ENCODE peak calls at places on chromosomes 7 and 10, in nine cellular contexts. V, M, C, J, L, Q, E, F and K are unnamed samples.

GRCh38 chr10:126500866-126501265 is 112.6 kb upstream of the ADAM12 start:
- DNase-seq in J (no peak), C (peak; percentile 80), F (no peak), V (no peak), Q (no peak), M (no peak), L (peak; percentile 9), E (no peak), K (no peak)

GRCh38 chr10:24208661-24209420 is at the start of gene KIAA1217:
- DNase-seq in J (peak; percentile 73), Q (peak; percentile 44), M (peak; percentile 40), F (peak; percentile 46), L (peak; percentile 48), V (peak; percentile 85), E (peak; percentile 26), C (peak; percentile 31), K (peak; percentile 39)

GRCh38 chr7:100825760-100826545 is 1.4 kb downstream of the EPHB4 start:
- DNase-seq in E (no peak), C (peak; percentile 63), V (peak; percentile 69), L (no peak), F (no peak), M (no peak), Q (no peak), J (no peak), K (no peak)

GRCh38 chr7:12508554-12508953 is 62.0 kb upstream of the SCIN start:
- DNase-seq in V (no peak), Q (no peak), F (no peak), L (no peak), C (no peak), E (no peak), J (no peak), M (no peak), K (no peak)

GRCh38 chr7:79820387-79820786 is 314.2 kb upstream of the GNAI1 start:
- DNase-seq in E (no peak), C (peak; percentile 67), M (no peak), Q (no peak), V (peak; percentile 43), J (no peak), F (no peak), L (no peak), K (no peak)

GRCh38 chr10:31158000-31158658 is 126.5 kb upstream of the ZNF438 start:
- DNase-seq in C (no peak), F (no peak), E (no peak), L (no peak), M (no peak), Q (no peak), V (no peak), J (no peak), K (no peak)

GRCh38 chr10:115092555-115093285 is 445 bp upstream of the ATRNL1 start:
- DNase-seq in J (no peak), Q (peak; percentile 69), L (peak; percentile 79), F (peak; percentile 29), E (peak; percentile 39), M (peak; percentile 56), C (peak; percentile 12), V (peak; percentile 80), K (peak; percentile 63)

GRCh38 chr10:43781480-43782361 is 133.0 kb upstream of the ZNF32 start:
- DNase-seq in J (no peak), M (peak; percentile 7), V (no peak), E (peak; percentile 21), L (peak; percentile 87), Q (no peak), F (no peak), C (no peak), K (no peak)

GRCh38 chr10:102645741-102646609 is 1.7 kb downstream of the TRIM8 start:
- DNase-seq in L (peak; percentile 85), Q (peak; percentile 47), V (peak; percentile 64), E (peak; percentile 93), C (peak; percentile 97), M (peak; percentile 86), F (peak; percentile 67), J (peak; percentile 96), K (peak; percentile 74)

GRCh38 chr10:102644066-102644645 is at the start of gene TRIM8:
- DNase-seq in L (peak; percentile 66), V (peak; percentile 75), E (peak; percentile 76), J (no peak), M (peak; percentile 80), Q (peak; percentile 54), C (no peak), F (peak; percentile 45), K (peak; percentile 55)

GRCh38 chr10:102644646-102645387 is 538 bp downstream of the TRIM8 start:
- DNase-seq in J (peak; percentile 91), V (peak; percentile 89), L (peak; percentile 92), E (peak; percentile 91), F (peak; percentile 84), C (peak; percentile 72), M (peak; percentile 90), Q (peak; percentile 83), K (peak; percentile 51)

GRCh38 chr10:102646610-102647432 is 2.5 kb downstream of the TRIM8 start:
- DNase-seq in Q (no peak), F (no peak), C (peak; percentile 73), J (no peak), L (no peak), M (peak; percentile 61), V (peak; percentile 29), E (peak; percentile 72), K (no peak)

DNA sequence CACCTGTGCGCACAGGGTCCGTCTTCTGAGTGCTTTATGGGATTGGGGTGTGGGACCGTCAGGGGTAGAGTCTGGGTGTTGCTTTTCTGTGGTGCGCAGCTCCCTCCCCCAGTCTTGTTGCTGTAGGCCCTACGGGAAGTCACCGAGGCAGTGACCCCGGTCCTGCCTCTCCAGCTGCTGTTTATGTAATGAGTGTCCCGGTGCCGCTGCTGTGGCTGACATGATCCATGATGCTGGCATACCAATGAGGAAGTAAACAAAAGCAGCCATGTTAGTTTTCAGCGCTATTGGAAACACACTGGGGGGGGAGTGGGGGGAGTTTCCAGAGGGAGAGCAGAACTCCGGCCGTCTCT is 1.1 kb downstream of the TRIM8 start:
- DNase-seq in M (peak; percentile 74), L (no peak), F (peak; percentile 48), E (peak; percentile 76), C (no peak), J (peak; percentile 92), V (no peak), Q (no peak), K (no peak)
- TF ChIP-seq CTCF in M (no peak), L (no peak), F (no peak), E (no peak), C (no peak), J (no peak), V (no peak), Q (no peak), K (no peak)

GRCh38 chr10:12427276-12427675 is 77.9 kb downstream of the CAMK1D start:
- DNase-seq in C (no peak), E (no peak), L (no peak), M (no peak), V (no peak), Q (no peak), F (no peak), J (no peak), K (no peak)

GRCh38 chr10:12420530-12421117 is 71.3 kb downstream of the CAMK1D start:
- DNase-seq in J (no peak), M (no peak), C (no peak), V (no peak), L (no peak), E (no peak), F (no peak), Q (no peak), K (no peak)

GRCh38 chr10:12419279-12419847 is 70.0 kb downstream of the CAMK1D start:
- DNase-seq in F (peak; percentile 31), C (peak; percentile 95), Q (no peak), V (no peak), J (no peak), M (no peak), L (no peak), E (peak; percentile 26), K (no peak)

GRCh38 chr10:12428447-12429135 is 79.2 kb downstream of the CAMK1D start:
- DNase-seq in M (no peak), C (no peak), J (no peak), L (no peak), E (no peak), Q (no peak), V (no peak), F (no peak), K (no peak)

DNA sequence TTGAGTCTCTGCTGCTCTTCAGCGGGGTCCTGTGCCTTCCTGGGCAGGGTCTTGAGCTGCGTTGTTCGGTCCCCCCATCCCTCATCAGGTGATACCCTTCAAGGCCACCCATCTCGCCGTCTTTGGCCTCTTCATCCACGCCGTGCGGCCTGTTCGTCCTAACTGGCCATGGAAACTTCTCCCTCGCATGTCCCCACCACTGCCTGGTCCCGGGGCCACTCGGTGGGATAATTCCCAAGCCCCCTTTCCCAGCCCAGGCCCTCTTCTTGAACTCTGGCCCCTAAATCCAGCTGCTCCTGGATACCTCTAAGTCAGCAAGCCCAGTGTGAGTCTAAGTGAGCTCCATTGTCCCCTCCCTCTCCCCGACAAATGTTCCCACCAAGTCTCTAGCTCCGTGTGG is 74.5 kb downstream of the CAMK1D start:
- DNase-seq in C (no peak), M (no peak), E (no peak), F (no peak), J (no peak), Q (no peak), L (no peak), V (no peak), K (no peak)
- TF ChIP-seq CTCF in C (no peak), M (no peak), E (no peak), F (no peak), J (no peak), Q (no peak), L (no peak), V (no peak), K (no peak)

GRCh38 chr7:99385564-99385963 is 11.0 kb downstream of the ARPC1B start:
- DNase-seq in Q (no peak), V (no peak), M (no peak), C (no peak), L (no peak), J (no peak), F (no peak), E (no peak), K (no peak)

GRCh38 chr7:99384523-99384922 is 10.0 kb downstream of the ARPC1B start:
- DNase-seq in F (no peak), Q (no peak), L (no peak), V (no peak), E (no peak), M (no peak), J (no peak), C (no peak), K (no peak)

GRCh38 chr7:99383791-99384370 is 9.4 kb downstream of the ARPC1B start:
- DNase-seq in Q (no peak), C (no peak), L (no peak), V (no peak), F (no peak), J (no peak), M (no peak), E (no peak), K (no peak)

GRCh38 chr7:99387912-99388311 is 13.4 kb downstream of the ARPC1B start:
- DNase-seq in F (no peak), C (no peak), J (no peak), L (no peak), Q (no peak), V (no peak), M (no peak), E (no peak), K (no peak)

GRCh38 chr7:99386584-99387238 is 12.2 kb downstream of the ARPC1B start:
- DNase-seq in M (no peak), J (no peak), F (peak; percentile 16), C (peak; percentile 41), L (peak; percentile 49), Q (no peak), E (peak; percentile 59), V (no peak), K (no peak)
- TF ChIP-seq CTCF in M (peak; percentile 48), J (no peak), F (no peak), C (peak; percentile 41), L (peak; percentile 40), Q (no peak), E (peak; percentile 30), V (peak; percentile 19), K (peak; percentile 55)

DNA sequence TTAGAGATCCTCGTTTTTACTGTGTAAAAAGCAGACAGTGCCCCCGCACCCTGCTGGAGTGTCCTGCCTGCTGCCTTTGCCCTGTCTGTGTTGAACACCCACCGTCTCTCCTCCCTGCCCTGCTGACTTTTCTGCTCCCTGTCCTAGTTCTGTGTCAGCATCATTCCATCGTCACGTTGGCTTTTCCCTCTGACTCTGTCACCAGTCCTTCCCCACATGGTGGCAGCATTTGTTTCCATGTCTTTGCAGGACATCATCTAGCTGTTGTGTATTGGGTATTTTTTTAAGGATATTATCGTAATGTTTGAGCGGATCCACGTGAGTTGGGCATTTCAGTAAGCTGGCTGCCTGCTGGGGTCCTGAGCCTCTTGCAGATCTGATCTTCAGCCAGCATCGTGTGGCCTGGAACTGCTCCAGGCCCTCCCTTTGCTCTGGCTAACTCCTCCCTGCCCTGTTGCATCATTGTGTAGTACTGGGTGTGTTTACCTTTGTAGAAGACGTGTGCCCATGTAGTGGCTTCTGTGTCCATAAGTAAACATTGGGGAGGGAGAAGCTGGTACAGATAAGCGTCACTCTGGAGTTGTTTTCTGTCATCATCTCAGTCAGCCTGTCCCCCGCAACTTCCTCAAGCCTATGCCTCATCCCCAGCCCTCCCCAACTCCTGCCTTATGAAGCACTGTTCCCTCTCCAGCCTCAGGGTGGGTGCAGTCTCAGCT is 44.2 kb downstream of the TRRAP start:
- DNase-seq in F (no peak), L (no peak), V (no peak), J (peak; percentile 76), E (no peak), M (no peak), Q (no peak), C (peak; percentile 74), K (no peak)
- TF ChIP-seq CTCF in F (no peak), L (no peak), V (no peak), J (no peak), E (no peak), M (no peak), Q (no peak), C (peak; percentile 43), K (no peak)